ENCODE peak calls at places on chromosome 5, in five cellular contexts. One of them, this sample, is unnamed.

GRCh38 chr5:119393746-119394145 is 37.9 kb downstream of the TNFAIP8 start:
- DNase-seq in Peyer's patch: no peak
- DNase-seq in fibroblast of mammary gland: peak
- DNase-seq in heart left ventricle: no peak
- DNase-seq in HL-60: no peak
- DNase-seq in this sample: no peak

GRCh38 chr5:120464627-120465280 is 654 bp downstream of the PRR16 start:
- DNase-seq in Peyer's patch: peak
- DNase-seq in fibroblast of mammary gland: peak
- DNase-seq in heart left ventricle: peak
- DNase-seq in HL-60: no peak
- DNase-seq in this sample: no peak

GRCh38 chr5:10578292-10578663 is 14.4 kb downstream of the ANKRD33B start:
- DNase-seq in Peyer's patch: no peak
- DNase-seq in fibroblast of mammary gland: no peak
- DNase-seq in heart left ventricle: peak
- DNase-seq in HL-60: no peak
- DNase-seq in this sample: no peak

GRCh38 chr5:14669975-14670374 is 5.5 kb downstream of the OTULIN start:
- DNase-seq in Peyer's patch: no peak
- DNase-seq in fibroblast of mammary gland: peak
- DNase-seq in heart left ventricle: no peak
- DNase-seq in HL-60: no peak
- DNase-seq in this sample: no peak

GRCh38 chr5:145697251-145698016 is 137.7 kb downstream of the PRELID2 start:
- DNase-seq in Peyer's patch: no peak
- DNase-seq in fibroblast of mammary gland: peak
- DNase-seq in heart left ventricle: no peak
- DNase-seq in HL-60: no peak
- DNase-seq in this sample: no peak

GRCh38 chr5:155844541-155844940 is 482.4 kb upstream of the SGCD start:
- DNase-seq in Peyer's patch: no peak
- DNase-seq in fibroblast of mammary gland: no peak
- DNase-seq in heart left ventricle: no peak
- DNase-seq in HL-60: no peak
- DNase-seq in this sample: no peak

GRCh38 chr5:31948006-31948405 is 226.1 kb downstream of the GOLPH3 start:
- DNase-seq in Peyer's patch: no peak
- DNase-seq in fibroblast of mammary gland: no peak
- DNase-seq in heart left ventricle: no peak
- DNase-seq in HL-60: no peak
- DNase-seq in this sample: no peak

GRCh38 chr5:39231705-39232525 is 12.6 kb upstream of the FYB1 start:
- DNase-seq in Peyer's patch: no peak
- DNase-seq in fibroblast of mammary gland: peak
- DNase-seq in heart left ventricle: no peak
- DNase-seq in HL-60: no peak
- DNase-seq in this sample: no peak

GRCh38 chr5:151024894-151025606 is 4.7 kb downstream of the GPX3 start:
- DNase-seq in Peyer's patch: no peak
- DNase-seq in fibroblast of mammary gland: no peak
- DNase-seq in heart left ventricle: no peak
- DNase-seq in HL-60: no peak
- DNase-seq in this sample: no peak

GRCh38 chr5:37837101-37838032 is 2.5 kb downstream of the GDNF start:
- DNase-seq in Peyer's patch: peak
- DNase-seq in fibroblast of mammary gland: peak
- DNase-seq in heart left ventricle: peak
- DNase-seq in HL-60: peak
- DNase-seq in this sample: peak

GRCh38 chr5:137072376-137073174 is 426.6 kb downstream of the SPOCK1 start:
- DNase-seq in Peyer's patch: no peak
- DNase-seq in fibroblast of mammary gland: peak
- DNase-seq in heart left ventricle: no peak
- DNase-seq in HL-60: no peak
- DNase-seq in this sample: no peak

GRCh38 chr5:176416123-176416924 is at the start of gene CLTB:
- DNase-seq in Peyer's patch: peak
- DNase-seq in fibroblast of mammary gland: peak
- DNase-seq in heart left ventricle: peak
- DNase-seq in HL-60: peak
- DNase-seq in this sample: peak
- TF ChIP-seq CTCF in Peyer's patch: peak
- TF ChIP-seq CTCF in fibroblast of mammary gland: peak
- TF ChIP-seq CTCF in heart left ventricle: peak
- TF ChIP-seq CTCF in HL-60: peak
- TF ChIP-seq CTCF in this sample: peak

GRCh38 chr5:102957141-102957540 is 162.8 kb downstream of the GIN1 start:
- DNase-seq in Peyer's patch: no peak
- DNase-seq in fibroblast of mammary gland: no peak
- DNase-seq in heart left ventricle: no peak
- DNase-seq in HL-60: no peak
- DNase-seq in this sample: no peak
- TF ChIP-seq CTCF in Peyer's patch: no peak
- TF ChIP-seq CTCF in fibroblast of mammary gland: no peak
- TF ChIP-seq CTCF in heart left ventricle: no peak
- TF ChIP-seq CTCF in HL-60: no peak
- TF ChIP-seq CTCF in this sample: no peak

DNA sequence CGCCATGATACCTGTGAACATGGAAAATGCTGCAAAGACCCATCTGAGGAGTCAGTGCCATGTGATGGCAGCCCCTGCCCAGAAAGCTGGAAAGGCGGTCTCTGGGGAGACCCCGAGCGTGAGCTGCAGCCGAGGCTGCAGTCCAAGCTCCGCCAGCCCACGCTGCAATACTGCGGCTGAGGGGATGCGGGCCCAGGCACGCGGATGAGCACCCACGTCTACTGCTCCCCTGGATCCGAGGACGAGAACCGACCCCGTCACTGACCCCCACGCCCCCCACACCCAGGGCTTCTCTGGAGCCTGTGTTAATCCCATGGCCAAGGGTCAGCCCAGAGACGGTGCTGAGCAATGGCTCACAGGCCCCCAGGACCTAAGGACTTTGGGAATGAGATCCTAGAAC is 32.4 kb downstream of the SLC12A7 start:
- DNase-seq in Peyer's patch: no peak
- DNase-seq in fibroblast of mammary gland: no peak
- DNase-seq in heart left ventricle: no peak
- DNase-seq in HL-60: no peak
- DNase-seq in this sample: no peak
- TF ChIP-seq CTCF in Peyer's patch: no peak
- TF ChIP-seq CTCF in fibroblast of mammary gland: no peak
- TF ChIP-seq CTCF in heart left ventricle: no peak
- TF ChIP-seq CTCF in HL-60: no peak
- TF ChIP-seq CTCF in this sample: no peak

GRCh38 chr5:18072600-18072999 is 438.3 kb downstream of the TAF11L14 start:
- DNase-seq in Peyer's patch: no peak
- DNase-seq in fibroblast of mammary gland: no peak
- DNase-seq in heart left ventricle: no peak
- DNase-seq in HL-60: no peak
- DNase-seq in this sample: no peak

DNA sequence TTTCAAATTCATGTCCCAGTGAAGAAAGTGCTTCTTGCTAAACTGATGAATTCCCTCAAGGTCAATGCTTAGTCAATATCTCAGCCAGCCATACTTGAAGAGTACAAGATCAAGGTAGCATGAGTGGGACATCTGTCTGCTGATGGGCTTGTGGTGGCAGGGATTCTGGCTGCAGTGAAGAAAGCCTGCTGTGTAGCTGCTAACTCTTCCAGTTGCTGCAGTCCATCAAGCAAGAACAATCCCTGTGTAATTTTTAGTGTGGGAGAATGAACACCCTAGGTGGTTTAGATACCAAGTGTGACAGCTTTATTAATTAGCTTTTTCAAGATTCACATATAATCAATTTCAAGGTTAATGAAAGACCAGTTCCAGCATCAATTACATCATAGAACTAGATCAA is 443.9 kb downstream of the TAF11L14 start:
- DNase-seq in Peyer's patch: no peak
- DNase-seq in fibroblast of mammary gland: no peak
- DNase-seq in heart left ventricle: no peak
- DNase-seq in HL-60: no peak
- DNase-seq in this sample: no peak
- TF ChIP-seq CTCF in Peyer's patch: no peak
- TF ChIP-seq CTCF in fibroblast of mammary gland: no peak
- TF ChIP-seq CTCF in heart left ventricle: no peak
- TF ChIP-seq CTCF in HL-60: no peak
- TF ChIP-seq CTCF in this sample: no peak

DNA sequence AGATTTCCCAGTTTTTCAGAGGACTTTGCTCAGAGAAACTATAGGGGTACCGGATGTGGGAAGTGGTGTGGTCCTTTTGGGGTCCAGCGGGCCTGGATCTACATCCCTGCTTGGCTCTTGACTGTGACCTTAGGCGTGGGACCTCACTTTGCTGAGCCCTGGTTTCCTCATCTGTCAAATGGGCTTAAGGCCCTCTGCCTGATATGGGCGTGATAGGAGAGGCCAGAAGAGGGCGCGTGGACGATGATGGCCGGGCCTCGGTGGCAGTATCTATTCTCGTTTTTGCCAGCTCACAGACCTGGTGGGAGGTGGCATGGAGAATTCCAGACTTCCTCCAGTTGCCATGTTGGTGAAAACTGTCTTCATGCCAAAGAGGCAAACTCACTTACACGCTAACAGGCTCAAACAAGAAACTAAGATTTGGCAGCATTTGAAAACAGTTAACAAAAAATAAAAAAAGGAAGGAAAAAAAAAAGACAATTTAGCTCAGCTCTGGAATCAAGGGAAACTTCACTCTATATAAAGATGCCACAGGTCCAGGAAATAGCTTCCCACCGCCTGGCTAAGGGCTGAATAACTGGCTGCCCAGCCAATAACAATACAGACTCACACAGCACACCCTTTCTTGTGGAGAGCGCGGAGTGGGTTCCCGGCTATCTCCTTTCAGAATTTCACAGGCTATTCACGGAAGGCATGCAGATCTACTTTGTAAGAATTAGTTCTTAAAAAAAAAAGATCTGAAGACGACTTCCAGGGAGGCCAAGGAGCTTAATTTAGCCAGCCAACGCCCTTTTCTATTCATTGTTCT is 1.7 kb downstream of the SH3PXD2B start:
- DNase-seq in Peyer's patch: no peak
- DNase-seq in fibroblast of mammary gland: peak
- DNase-seq in heart left ventricle: no peak
- DNase-seq in HL-60: no peak
- DNase-seq in this sample: no peak
- TF ChIP-seq CTCF in Peyer's patch: no peak
- TF ChIP-seq CTCF in fibroblast of mammary gland: peak
- TF ChIP-seq CTCF in heart left ventricle: no peak
- TF ChIP-seq CTCF in HL-60: no peak
- TF ChIP-seq CTCF in this sample: no peak

GRCh38 chr5:43753069-43753468 is 150.1 kb downstream of the NNT start:
- DNase-seq in Peyer's patch: no peak
- DNase-seq in fibroblast of mammary gland: no peak
- DNase-seq in heart left ventricle: no peak
- DNase-seq in HL-60: no peak
- DNase-seq in this sample: no peak
- TF ChIP-seq CTCF in Peyer's patch: no peak
- TF ChIP-seq CTCF in fibroblast of mammary gland: peak
- TF ChIP-seq CTCF in heart left ventricle: no peak
- TF ChIP-seq CTCF in HL-60: no peak
- TF ChIP-seq CTCF in this sample: no peak

GRCh38 chr5:73987915-73988314 is 361.9 kb downstream of the ARHGEF28 start:
- DNase-seq in Peyer's patch: no peak
- DNase-seq in fibroblast of mammary gland: no peak
- DNase-seq in heart left ventricle: no peak
- DNase-seq in HL-60: no peak
- DNase-seq in this sample: no peak

GRCh38 chr5:73983661-73984060 is 357.7 kb downstream of the ARHGEF28 start:
- DNase-seq in Peyer's patch: no peak
- DNase-seq in fibroblast of mammary gland: no peak
- DNase-seq in heart left ventricle: no peak
- DNase-seq in HL-60: no peak
- DNase-seq in this sample: no peak

GRCh38 chr5:73981696-73982095 is 355.7 kb downstream of the ARHGEF28 start:
- DNase-seq in Peyer's patch: no peak
- DNase-seq in fibroblast of mammary gland: no peak
- DNase-seq in heart left ventricle: no peak
- DNase-seq in HL-60: no peak
- DNase-seq in this sample: no peak

GRCh38 chr5:73986729-73987128 is 360.7 kb downstream of the ARHGEF28 start:
- DNase-seq in Peyer's patch: no peak
- DNase-seq in fibroblast of mammary gland: no peak
- DNase-seq in heart left ventricle: no peak
- DNase-seq in HL-60: no peak
- DNase-seq in this sample: no peak

DNA sequence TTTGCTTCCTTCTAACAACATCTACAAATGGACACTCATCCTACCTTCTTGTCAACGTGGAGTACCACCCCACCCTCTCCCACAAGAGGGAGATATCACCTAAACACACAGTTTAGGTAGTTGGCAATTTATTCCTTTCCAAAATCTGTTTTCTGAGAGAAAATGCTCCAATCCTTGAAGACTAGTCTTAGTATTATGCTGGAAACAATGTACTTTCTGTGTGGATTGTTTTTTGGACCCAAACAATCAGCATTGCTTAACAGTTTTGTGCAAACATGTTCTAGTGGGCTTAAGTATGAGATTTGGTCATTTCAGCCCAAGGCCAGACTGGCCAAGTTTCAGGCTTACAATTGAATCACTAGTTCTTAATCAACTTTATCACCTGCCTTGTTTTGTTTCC is 359.1 kb downstream of the ARHGEF28 start:
- DNase-seq in Peyer's patch: no peak
- DNase-seq in fibroblast of mammary gland: peak
- DNase-seq in heart left ventricle: no peak
- DNase-seq in HL-60: no peak
- DNase-seq in this sample: no peak
- TF ChIP-seq CTCF in Peyer's patch: no peak
- TF ChIP-seq CTCF in fibroblast of mammary gland: peak
- TF ChIP-seq CTCF in heart left ventricle: no peak
- TF ChIP-seq CTCF in HL-60: no peak
- TF ChIP-seq CTCF in this sample: no peak

DNA sequence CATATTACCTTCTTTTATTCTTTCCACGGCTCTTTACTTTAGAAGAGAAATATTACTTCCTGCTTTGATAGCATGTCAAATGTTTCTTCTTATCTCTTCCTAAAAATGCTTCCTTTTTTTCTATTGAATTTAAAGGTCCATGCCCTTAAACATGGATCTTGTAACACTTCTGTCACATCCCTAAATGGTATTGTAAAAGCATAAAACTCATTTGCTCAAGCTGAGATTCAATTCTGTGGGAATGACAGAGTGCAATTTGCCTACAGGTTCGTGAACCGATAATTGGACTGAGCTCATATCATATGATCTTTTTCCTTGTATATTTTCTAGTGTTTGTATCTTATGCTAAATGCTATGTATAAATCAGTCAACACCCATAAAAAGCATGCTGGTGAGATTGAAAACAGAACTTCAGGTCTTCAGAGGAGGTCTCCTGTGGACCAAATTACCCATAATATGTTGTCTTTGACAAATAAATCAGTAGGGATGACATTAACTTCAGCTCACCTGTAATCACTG is 429.3 kb downstream of the TMEM232 start:
- DNase-seq in Peyer's patch: no peak
- DNase-seq in fibroblast of mammary gland: no peak
- DNase-seq in heart left ventricle: no peak
- DNase-seq in HL-60: no peak
- DNase-seq in this sample: no peak
- TF ChIP-seq CTCF in Peyer's patch: no peak
- TF ChIP-seq CTCF in fibroblast of mammary gland: no peak
- TF ChIP-seq CTCF in heart left ventricle: no peak
- TF ChIP-seq CTCF in HL-60: no peak
- TF ChIP-seq CTCF in this sample: no peak

This sample was measured in CD8-positive, alpha-beta T cell.